ENCODE peak calls at places on chromosomes 7 and 10, in six cellular contexts. One of them, this sample, is unnamed.

GRCh38 chr7:134089446-134089845 is 37.7 kb upstream of the LRGUK start:
- DNase-seq in dorsolateral prefrontal cortex: no peak
- DNase-seq in naive thymus-derived CD4-positive, alpha-beta T cell: no peak
- DNase-seq in spleen: no peak
- DNase-seq in upper lobe of right lung: no peak
- DNase-seq in SK-N-SH: no peak
- DNase-seq in this sample: no peak

GRCh38 chr7:154684651-154685563 is 318.0 kb downstream of the PAXIP1 start:
- DNase-seq in dorsolateral prefrontal cortex: no peak
- DNase-seq in naive thymus-derived CD4-positive, alpha-beta T cell: no peak
- DNase-seq in spleen: no peak
- DNase-seq in upper lobe of right lung: no peak
- DNase-seq in SK-N-SH: peak
- DNase-seq in this sample: no peak

GRCh38 chr7:99210265-99210970 is 2.5 kb upstream of the KPNA7 start:
- DNase-seq in dorsolateral prefrontal cortex: no peak
- DNase-seq in naive thymus-derived CD4-positive, alpha-beta T cell: no peak
- DNase-seq in spleen: no peak
- DNase-seq in upper lobe of right lung: no peak
- DNase-seq in SK-N-SH: no peak
- DNase-seq in this sample: no peak

GRCh38 chr7:107700570-107700969 is 39.9 kb downstream of the SLC26A4 start:
- DNase-seq in dorsolateral prefrontal cortex: no peak
- DNase-seq in naive thymus-derived CD4-positive, alpha-beta T cell: no peak
- DNase-seq in spleen: no peak
- DNase-seq in upper lobe of right lung: no peak
- DNase-seq in SK-N-SH: no peak
- DNase-seq in this sample: no peak

GRCh38 chr7:28738384-28738783 is 219.7 kb downstream of the TRIL start:
- DNase-seq in dorsolateral prefrontal cortex: no peak
- DNase-seq in naive thymus-derived CD4-positive, alpha-beta T cell: no peak
- DNase-seq in spleen: no peak
- DNase-seq in upper lobe of right lung: no peak
- DNase-seq in SK-N-SH: no peak
- DNase-seq in this sample: no peak

GRCh38 chr10:7734821-7735220 is 31.7 kb downstream of the ITIH2 start:
- DNase-seq in dorsolateral prefrontal cortex: no peak
- DNase-seq in naive thymus-derived CD4-positive, alpha-beta T cell: no peak
- DNase-seq in spleen: no peak
- DNase-seq in upper lobe of right lung: no peak
- DNase-seq in SK-N-SH: no peak
- DNase-seq in this sample: no peak

GRCh38 chr7:65731562-65732035 is 141.3 kb upstream of the VKORC1L1 start:
- DNase-seq in dorsolateral prefrontal cortex: no peak
- DNase-seq in naive thymus-derived CD4-positive, alpha-beta T cell: no peak
- DNase-seq in spleen: no peak
- DNase-seq in upper lobe of right lung: peak
- DNase-seq in SK-N-SH: no peak
- DNase-seq in this sample: no peak

GRCh38 chr7:92685146-92686042 is 95.2 kb upstream of the FAM133B start:
- DNase-seq in dorsolateral prefrontal cortex: no peak
- DNase-seq in naive thymus-derived CD4-positive, alpha-beta T cell: no peak
- DNase-seq in spleen: no peak
- DNase-seq in upper lobe of right lung: no peak
- DNase-seq in SK-N-SH: no peak
- DNase-seq in this sample: no peak

GRCh38 chr10:119865699-119866240 is 6.9 kb downstream of the MCMBP start:
- DNase-seq in dorsolateral prefrontal cortex: no peak
- DNase-seq in naive thymus-derived CD4-positive, alpha-beta T cell: no peak
- DNase-seq in spleen: no peak
- DNase-seq in upper lobe of right lung: no peak
- DNase-seq in SK-N-SH: no peak
- DNase-seq in this sample: no peak

GRCh38 chr10:101558206-101558605 is 29.9 kb downstream of the POLL start:
- DNase-seq in dorsolateral prefrontal cortex: no peak
- DNase-seq in naive thymus-derived CD4-positive, alpha-beta T cell: no peak
- DNase-seq in spleen: no peak
- DNase-seq in upper lobe of right lung: no peak
- DNase-seq in SK-N-SH: no peak
- DNase-seq in this sample: no peak

GRCh38 chr10:118957966-118958365 is 71.5 kb upstream of the NANOS1 start:
- DNase-seq in dorsolateral prefrontal cortex: no peak
- DNase-seq in naive thymus-derived CD4-positive, alpha-beta T cell: no peak
- DNase-seq in spleen: peak
- DNase-seq in upper lobe of right lung: no peak
- DNase-seq in SK-N-SH: no peak
- DNase-seq in this sample: no peak

GRCh38 chr10:105800626-105801025 is 1159.5 kb downstream of the SORCS3 start:
- DNase-seq in dorsolateral prefrontal cortex: no peak
- DNase-seq in naive thymus-derived CD4-positive, alpha-beta T cell: no peak
- DNase-seq in spleen: no peak
- DNase-seq in upper lobe of right lung: no peak
- DNase-seq in SK-N-SH: no peak
- DNase-seq in this sample: no peak

GRCh38 chr7:134470864-134471263 is 12.0 kb upstream of the AKR1B1 start:
- DNase-seq in dorsolateral prefrontal cortex: no peak
- DNase-seq in naive thymus-derived CD4-positive, alpha-beta T cell: no peak
- DNase-seq in spleen: no peak
- DNase-seq in upper lobe of right lung: no peak
- DNase-seq in SK-N-SH: no peak
- DNase-seq in this sample: no peak

GRCh38 chr10:102776779-102777417 is 33.1 kb downstream of the WBP1L start:
- DNase-seq in dorsolateral prefrontal cortex: peak
- DNase-seq in naive thymus-derived CD4-positive, alpha-beta T cell: no peak
- DNase-seq in spleen: no peak
- DNase-seq in upper lobe of right lung: peak
- DNase-seq in SK-N-SH: peak
- DNase-seq in this sample: no peak

GRCh38 chr10:4315529-4315928 is 510.5 kb upstream of the AKR1E2 start:
- DNase-seq in dorsolateral prefrontal cortex: no peak
- DNase-seq in naive thymus-derived CD4-positive, alpha-beta T cell: no peak
- DNase-seq in spleen: no peak
- DNase-seq in upper lobe of right lung: no peak
- DNase-seq in SK-N-SH: no peak
- DNase-seq in this sample: no peak

GRCh38 chr10:28734940-28735759 is 57.8 kb downstream of the BAMBI start:
- DNase-seq in dorsolateral prefrontal cortex: no peak
- DNase-seq in naive thymus-derived CD4-positive, alpha-beta T cell: no peak
- DNase-seq in spleen: no peak
- DNase-seq in upper lobe of right lung: no peak
- DNase-seq in SK-N-SH: peak
- DNase-seq in this sample: peak

GRCh38 chr7:41693150-41693997 is 9.5 kb downstream of the INHBA start:
- DNase-seq in dorsolateral prefrontal cortex: no peak
- DNase-seq in naive thymus-derived CD4-positive, alpha-beta T cell: no peak
- DNase-seq in spleen: no peak
- DNase-seq in upper lobe of right lung: no peak
- DNase-seq in SK-N-SH: peak
- DNase-seq in this sample: no peak

GRCh38 chr7:78095549-78095948 is 297.0 kb downstream of the PHTF2 start:
- DNase-seq in dorsolateral prefrontal cortex: no peak
- DNase-seq in naive thymus-derived CD4-positive, alpha-beta T cell: no peak
- DNase-seq in spleen: no peak
- DNase-seq in upper lobe of right lung: no peak
- DNase-seq in SK-N-SH: no peak
- DNase-seq in this sample: no peak

GRCh38 chr7:50449881-50450690 is at the start of gene FIGNL1:
- DNase-seq in dorsolateral prefrontal cortex: peak
- DNase-seq in naive thymus-derived CD4-positive, alpha-beta T cell: peak
- DNase-seq in spleen: peak
- DNase-seq in upper lobe of right lung: peak
- DNase-seq in SK-N-SH: peak
- DNase-seq in this sample: no peak

GRCh38 chr7:620052-620451 is 100.4 kb upstream of the PDGFA start:
- DNase-seq in dorsolateral prefrontal cortex: no peak
- DNase-seq in naive thymus-derived CD4-positive, alpha-beta T cell: no peak
- DNase-seq in spleen: no peak
- DNase-seq in upper lobe of right lung: no peak
- DNase-seq in SK-N-SH: no peak
- DNase-seq in this sample: no peak

GRCh38 chr10:66928000-66928770 is 2.3 kb downstream of the LRRTM3 start:
- DNase-seq in dorsolateral prefrontal cortex: peak
- DNase-seq in naive thymus-derived CD4-positive, alpha-beta T cell: no peak
- DNase-seq in spleen: no peak
- DNase-seq in upper lobe of right lung: no peak
- DNase-seq in SK-N-SH: peak
- DNase-seq in this sample: no peak

GRCh38 chr10:24718031-24718855 is 5.4 kb downstream of the ARHGAP21 start:
- DNase-seq in dorsolateral prefrontal cortex: no peak
- DNase-seq in naive thymus-derived CD4-positive, alpha-beta T cell: no peak
- DNase-seq in spleen: no peak
- DNase-seq in upper lobe of right lung: no peak
- DNase-seq in SK-N-SH: no peak
- DNase-seq in this sample: no peak

GRCh38 chr7:40436761-40437160 is 302.0 kb downstream of the SUGCT start:
- DNase-seq in dorsolateral prefrontal cortex: no peak
- DNase-seq in naive thymus-derived CD4-positive, alpha-beta T cell: no peak
- DNase-seq in spleen: no peak
- DNase-seq in upper lobe of right lung: no peak
- DNase-seq in SK-N-SH: no peak
- DNase-seq in this sample: no peak

GRCh38 chr7:8638076-8638475 is 204.7 kb downstream of the NXPH1 start:
- DNase-seq in dorsolateral prefrontal cortex: no peak
- DNase-seq in naive thymus-derived CD4-positive, alpha-beta T cell: no peak
- DNase-seq in spleen: no peak
- DNase-seq in upper lobe of right lung: no peak
- DNase-seq in SK-N-SH: no peak
- DNase-seq in this sample: no peak

GRCh38 chr10:43210556-43210955 is 56.3 kb downstream of the RASGEF1A start:
- DNase-seq in dorsolateral prefrontal cortex: peak
- DNase-seq in naive thymus-derived CD4-positive, alpha-beta T cell: no peak
- DNase-seq in spleen: peak
- DNase-seq in upper lobe of right lung: no peak
- DNase-seq in SK-N-SH: no peak
- DNase-seq in this sample: no peak

GRCh38 chr10:76251773-76252617 is 820.6 kb downstream of the LRMDA start:
- DNase-seq in dorsolateral prefrontal cortex: no peak
- DNase-seq in naive thymus-derived CD4-positive, alpha-beta T cell: no peak
- DNase-seq in spleen: no peak
- DNase-seq in upper lobe of right lung: peak
- DNase-seq in SK-N-SH: no peak
- DNase-seq in this sample: no peak

GRCh38 chr7:109752068-109752467 is 1182.4 kb downstream of the DNAJB9 start:
- DNase-seq in dorsolateral prefrontal cortex: no peak
- DNase-seq in naive thymus-derived CD4-positive, alpha-beta T cell: no peak
- DNase-seq in spleen: no peak
- DNase-seq in upper lobe of right lung: no peak
- DNase-seq in SK-N-SH: no peak
- DNase-seq in this sample: no peak

GRCh38 chr7:2037805-2038635 is 194.7 kb downstream of the MAD1L1 start:
- DNase-seq in dorsolateral prefrontal cortex: peak
- DNase-seq in naive thymus-derived CD4-positive, alpha-beta T cell: no peak
- DNase-seq in spleen: peak
- DNase-seq in upper lobe of right lung: peak
- DNase-seq in SK-N-SH: no peak
- DNase-seq in this sample: no peak

GRCh38 chr10:51162002-51162401 is 87.7 kb downstream of the PRKG1 start:
- DNase-seq in dorsolateral prefrontal cortex: no peak
- DNase-seq in naive thymus-derived CD4-positive, alpha-beta T cell: no peak
- DNase-seq in spleen: no peak
- DNase-seq in upper lobe of right lung: no peak
- DNase-seq in SK-N-SH: peak
- DNase-seq in this sample: no peak

DNA sequence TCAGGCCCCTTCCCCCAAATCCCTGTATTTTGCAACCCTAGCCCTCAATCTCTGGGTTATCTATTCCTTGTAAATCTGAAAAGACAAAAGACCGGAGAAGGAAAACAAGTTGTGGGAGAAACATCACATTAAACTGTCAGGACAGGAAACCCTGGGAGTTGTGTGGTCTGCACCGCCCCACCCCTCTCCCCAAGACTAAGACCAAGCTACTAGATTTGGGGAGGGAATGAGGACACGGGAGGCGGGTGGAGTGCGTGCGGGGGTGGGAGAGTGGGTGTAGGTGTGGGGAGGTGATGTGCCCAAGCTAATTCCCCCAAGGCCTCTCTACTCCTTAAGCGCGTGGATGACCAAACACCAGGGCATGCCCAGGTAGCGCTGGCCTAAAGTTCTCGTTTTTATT is 1.3 kb downstream of the JCAD start:
- DNase-seq in dorsolateral prefrontal cortex: no peak
- DNase-seq in naive thymus-derived CD4-positive, alpha-beta T cell: no peak
- DNase-seq in spleen: no peak
- DNase-seq in upper lobe of right lung: no peak
- DNase-seq in SK-N-SH: no peak
- DNase-seq in this sample: no peak
- H3K27ac ChIP-seq in dorsolateral prefrontal cortex: peak
- H3K27ac ChIP-seq in naive thymus-derived CD4-positive, alpha-beta T cell: no peak
- H3K27ac ChIP-seq in spleen: peak
- H3K27ac ChIP-seq in upper lobe of right lung: peak
- H3K27ac ChIP-seq in SK-N-SH: peak
- H3K27ac ChIP-seq in this sample: no peak

GRCh38 chr10:132517951-132518521 is 19.6 kb upstream of the INPP5A start:
- DNase-seq in dorsolateral prefrontal cortex: peak
- DNase-seq in naive thymus-derived CD4-positive, alpha-beta T cell: no peak
- DNase-seq in spleen: peak
- DNase-seq in upper lobe of right lung: peak
- DNase-seq in SK-N-SH: no peak
- DNase-seq in this sample: no peak

GRCh38 chr10:132515811-132516726 is 21.5 kb upstream of the INPP5A start:
- DNase-seq in dorsolateral prefrontal cortex: no peak
- DNase-seq in naive thymus-derived CD4-positive, alpha-beta T cell: no peak
- DNase-seq in spleen: peak
- DNase-seq in upper lobe of right lung: no peak
- DNase-seq in SK-N-SH: no peak
- DNase-seq in this sample: no peak

GRCh38 chr10:132518572-132519381 is 18.8 kb upstream of the INPP5A start:
- DNase-seq in dorsolateral prefrontal cortex: peak
- DNase-seq in naive thymus-derived CD4-positive, alpha-beta T cell: no peak
- DNase-seq in spleen: peak
- DNase-seq in upper lobe of right lung: peak
- DNase-seq in SK-N-SH: no peak
- DNase-seq in this sample: no peak

GRCh38 chr10:132514841-132515521 is 22.6 kb upstream of the INPP5A start:
- DNase-seq in dorsolateral prefrontal cortex: no peak
- DNase-seq in naive thymus-derived CD4-positive, alpha-beta T cell: no peak
- DNase-seq in spleen: peak
- DNase-seq in upper lobe of right lung: no peak
- DNase-seq in SK-N-SH: no peak
- DNase-seq in this sample: no peak

GRCh38 chr10:132516771-132517725 is 20.5 kb upstream of the INPP5A start:
- DNase-seq in dorsolateral prefrontal cortex: peak
- DNase-seq in naive thymus-derived CD4-positive, alpha-beta T cell: no peak
- DNase-seq in spleen: peak
- DNase-seq in upper lobe of right lung: peak
- DNase-seq in SK-N-SH: peak
- DNase-seq in this sample: no peak
- H3K27ac ChIP-seq in dorsolateral prefrontal cortex: peak
- H3K27ac ChIP-seq in naive thymus-derived CD4-positive, alpha-beta T cell: no peak
- H3K27ac ChIP-seq in spleen: peak
- H3K27ac ChIP-seq in upper lobe of right lung: peak
- H3K27ac ChIP-seq in SK-N-SH: peak
- H3K27ac ChIP-seq in this sample: no peak

GRCh38 chr10:116698364-116698763 is 44.0 kb downstream of the HSPA12A start:
- DNase-seq in dorsolateral prefrontal cortex: peak
- DNase-seq in naive thymus-derived CD4-positive, alpha-beta T cell: no peak
- DNase-seq in spleen: no peak
- DNase-seq in upper lobe of right lung: peak
- DNase-seq in SK-N-SH: no peak
- DNase-seq in this sample: no peak
- H3K27ac ChIP-seq in dorsolateral prefrontal cortex: peak
- H3K27ac ChIP-seq in naive thymus-derived CD4-positive, alpha-beta T cell: no peak
- H3K27ac ChIP-seq in spleen: no peak
- H3K27ac ChIP-seq in upper lobe of right lung: no peak
- H3K27ac ChIP-seq in SK-N-SH: no peak
- H3K27ac ChIP-seq in this sample: no peak

GRCh38 chr10:33274096-33274785 is 60.2 kb downstream of the NRP1 start:
- DNase-seq in dorsolateral prefrontal cortex: no peak
- DNase-seq in naive thymus-derived CD4-positive, alpha-beta T cell: no peak
- DNase-seq in spleen: no peak
- DNase-seq in upper lobe of right lung: no peak
- DNase-seq in SK-N-SH: no peak
- DNase-seq in this sample: no peak
- H3K27ac ChIP-seq in dorsolateral prefrontal cortex: peak
- H3K27ac ChIP-seq in naive thymus-derived CD4-positive, alpha-beta T cell: no peak
- H3K27ac ChIP-seq in spleen: peak
- H3K27ac ChIP-seq in upper lobe of right lung: peak
- H3K27ac ChIP-seq in SK-N-SH: peak
- H3K27ac ChIP-seq in this sample: no peak

This sample was measured in SK-N-MC.